ENCODE peak calls at places on chromosomes 7 and 10, in six cellular contexts. U, I, E, M, O and K are unnamed samples. For H3K4me1, the result is how much of the 10 kb centered on the place peaks cover.

GRCh38 chr7:54349259-54349658 is 192.9 kb upstream of the VSTM2A start:
- DNase-seq in U (no peak), I (peak), E (no peak), M (no peak), O (no peak), K (no peak)

GRCh38 chr10:43118631-43119415 is 19.4 kb upstream of the CSGALNACT2 start:
- DNase-seq in U (no peak), I (no peak), E (no peak), M (no peak), O (peak), K (no peak)

GRCh38 chr7:44057849-44058758 is 7.3 kb downstream of the PGAM2 start:
- DNase-seq in U (no peak), I (peak), E (no peak), M (no peak), O (peak), K (peak)

GRCh38 chr10:121325490-121326231 is 272.6 kb downstream of the FGFR2 start:
- DNase-seq in U (no peak), I (peak), E (no peak), M (no peak), O (no peak), K (no peak)

GRCh38 chr10:43117031-43117776 is 21.0 kb upstream of the CSGALNACT2 start:
- DNase-seq in U (no peak), I (no peak), E (no peak), M (no peak), O (peak), K (peak)

GRCh38 chr7:51303142-51303525 is 13.5 kb downstream of the COBL start:
- DNase-seq in U (no peak), I (no peak), E (no peak), M (no peak), O (no peak), K (no peak)

GRCh38 chr10:76388321-76388720 is 956.9 kb downstream of the LRMDA start:
- DNase-seq in U (no peak), I (peak), E (no peak), M (peak), O (no peak), K (no peak)

GRCh38 chr10:49559476-49559875 is 20.6 kb upstream of the ERCC6 start:
- DNase-seq in U (no peak), I (no peak), E (no peak), M (no peak), O (no peak), K (no peak)

GRCh38 chr10:80856186-80856585 is 318.5 kb downstream of the SH2D4B start:
- DNase-seq in U (no peak), I (no peak), E (no peak), M (no peak), O (no peak), K (no peak)

GRCh38 chr7:12709731-12710502 is 22.5 kb downstream of the ARL4A start:
- DNase-seq in U (no peak), I (no peak), E (no peak), M (peak), O (no peak), K (no peak)

GRCh38 chr7:156582591-156583123 is 57.9 kb upstream of the RNF32 start:
- DNase-seq in U (no peak), I (no peak), E (no peak), M (no peak), O (no peak), K (no peak)

GRCh38 chr7:21108182-21108581 is 319.7 kb upstream of the SP4 start:
- DNase-seq in U (no peak), I (no peak), E (peak), M (no peak), O (no peak), K (no peak)

GRCh38 chr10:128263891-128264688 is 137.9 kb upstream of the MKI67 start:
- DNase-seq in U (peak), I (peak), E (peak), M (peak), O (peak), K (peak)

GRCh38 chr7:111832159-111832558 is 269.9 kb upstream of the IMMP2L start:
- DNase-seq in U (no peak), I (no peak), E (no peak), M (no peak), O (no peak), K (no peak)

GRCh38 chr7:47724335-47724982 is 142.5 kb upstream of the TNS3 start:
- DNase-seq in U (no peak), I (peak), E (no peak), M (peak), O (no peak), K (no peak)

GRCh38 chr10:116665541-116666125 is 44.9 kb downstream of the PNLIPRP2 start:
- DNase-seq in U (no peak), I (no peak), E (no peak), M (peak), O (no peak), K (peak)

DNA sequence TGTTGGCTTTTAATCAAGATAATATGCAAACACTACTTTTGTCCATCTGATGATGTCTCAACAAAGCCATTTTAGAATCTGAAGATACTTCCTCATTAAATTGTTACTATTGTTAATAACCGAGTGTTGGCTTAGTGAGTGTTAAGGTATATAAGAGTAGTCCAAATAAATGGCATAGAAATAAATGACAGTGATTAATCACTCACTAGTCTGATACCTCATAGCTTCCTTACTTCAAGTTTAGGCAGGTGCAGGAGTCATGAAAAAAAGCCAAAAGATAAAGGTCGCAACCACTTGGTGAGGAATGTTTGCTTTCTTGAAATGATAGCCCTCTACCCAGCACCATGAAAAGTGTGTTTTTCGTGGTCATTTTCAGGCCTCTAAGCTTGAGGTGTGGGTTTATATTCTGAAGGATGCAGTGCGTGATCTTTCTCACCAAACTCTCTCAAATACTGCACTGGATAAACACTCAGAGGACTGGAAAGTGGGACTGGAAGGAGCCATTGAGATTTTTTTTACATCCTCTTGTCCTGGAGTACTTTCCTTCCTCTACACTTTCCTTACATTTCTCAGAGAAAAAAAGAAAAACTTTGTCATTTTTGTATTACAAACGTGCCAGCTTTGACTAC is 138.1 kb downstream of the KIAA1217 start:
- DNase-seq in U (no peak), I (peak), E (no peak), M (no peak), O (no peak), K (no peak)
- H3K4me1 ChIP-seq in U (under half), I (under half), E (under half), M (under half), O (under half), K (under half)

GRCh38 chr7:95318501-95318900 is 5.8 kb downstream of the PON1 start:
- DNase-seq in U (no peak), I (no peak), E (no peak), M (no peak), O (no peak), K (no peak)
- TF ChIP-seq CTCF in U (no peak), I (no peak), E (no peak), M (no peak), O (no peak), K (no peak)

GRCh38 chr7:816751-817671 is 15.3 kb upstream of the SUN1 start:
- DNase-seq in U (peak), I (peak), E (no peak), M (no peak), O (peak), K (no peak)

GRCh38 chr7:818031-818699 is 14.1 kb upstream of the SUN1 start:
- DNase-seq in U (no peak), I (peak), E (no peak), M (peak), O (no peak), K (no peak)

GRCh38 chr7:820341-820740 is 11.9 kb upstream of the SUN1 start:
- DNase-seq in U (no peak), I (no peak), E (no peak), M (no peak), O (no peak), K (no peak)

GRCh38 chr7:815284-816216 is 16.7 kb upstream of the SUN1 start:
- DNase-seq in U (peak), I (no peak), E (no peak), M (no peak), O (peak), K (no peak)

GRCh38 chr7:816300-816750 is 16.0 kb upstream of the SUN1 start:
- DNase-seq in U (peak), I (peak), E (peak), M (peak), O (peak), K (peak)
- H3K27ac ChIP-seq in U (peak), I (no peak), E (peak), M (peak), O (no peak), K (peak)

GRCh38 chr10:118957141-118957825 is 72.2 kb upstream of the NANOS1 start:
- DNase-seq in U (no peak), I (no peak), E (no peak), M (no peak), O (no peak), K (no peak)
- H3K4me1 ChIP-seq in U (under half), I (under half), E (under half), M (under half), O (under half), K (under half)

GRCh38 chr7:128869138-128869943 is 6.7 kb downstream of the ATP6V1F start:
- DNase-seq in U (peak), I (peak), E (peak), M (peak), O (peak), K (peak)
- TF ChIP-seq CTCF in U (no peak), I (no peak), E (peak), M (peak), O (no peak), K (no peak)

GRCh38 chr7:116505278-116505677 is 5.7 kb downstream of the CAV2 start:
- DNase-seq in U (no peak), I (no peak), E (no peak), M (no peak), O (no peak), K (no peak)
- H3K27ac ChIP-seq in U (peak), I (no peak), E (peak), M (no peak), O (no peak), K (no peak)

GRCh38 chr10:79098596-79099015 is 29.8 kb downstream of the ZMIZ1 start:
- DNase-seq in U (no peak), I (no peak), E (no peak), M (peak), O (no peak), K (no peak)
- H3K4me1 ChIP-seq in U (half or more), I (under half), E (half or more), M (half or more), O (half or more), K (half or more)

GRCh38 chr7:31488562-31489203 is 25.2 kb upstream of the ITPRID1 start:
- DNase-seq in U (peak), I (peak), E (no peak), M (no peak), O (peak), K (no peak)
- TF ChIP-seq CTCF in U (peak), I (peak), E (peak), M (peak), O (peak), K (peak)

GRCh38 chr7:28075674-28076358 is 104.8 kb downstream of the JAZF1 start:
- DNase-seq in U (no peak), I (no peak), E (no peak), M (peak), O (no peak), K (no peak)
- H3K27ac ChIP-seq in U (no peak), I (no peak), E (no peak), M (no peak), O (no peak), K (no peak)